ENCODE peak calls at places on chromosomes 16 and 17, in seven cellular contexts. K is activated B cell treated with CpG ODN at 0.5 μM for 24 hours; Q is left lobe of liver; T is stomach; I is LHCN-M2; G is activated CD4-positive, alpha-beta T cell treated with anti-CD3 and anti-CD28 coated beads for 36 hours; H is BE2C. L is an unnamed sample.

GRCh38 chr16:54282202-54282922 is 4.2 kb downstream of the IRX3 start:
- DNase-seq in K (no peak), Q (peak), T (peak), H (peak), I (peak), G (peak), L (peak)

GRCh38 chr17:59355695-59356323 is 24.4 kb downstream of the YPEL2 start:
- DNase-seq in H (no peak), K (no peak), Q (no peak), T (no peak), I (no peak), G (no peak), L (no peak)

GRCh38 chr17:28381141-28381825 is 9.8 kb downstream of the SARM1 start:
- DNase-seq in I (no peak), H (no peak), T (peak), K (no peak), Q (peak), G (peak), L (peak)

GRCh38 chr17:77451271-77451893 is 310.6 kb downstream of the SEC14L1 start:
- DNase-seq in G (peak), H (peak), K (peak), Q (no peak), I (peak), T (peak), L (peak)

GRCh38 chr17:57595942-57596695 is 149.0 kb downstream of the CCDC182 start:
- DNase-seq in Q (no peak), K (no peak), T (no peak), I (no peak), H (no peak), G (no peak), L (no peak)

GRCh38 chr16:71882505-71883192 is 1.3 kb downstream of the ZNF821 start:
- DNase-seq in Q (peak), I (peak), G (peak), H (peak), T (peak), K (peak), L (peak)

GRCh38 chr17:72121164-72122001 is 563 bp downstream of the SOX9 start:
- DNase-seq in K (no peak), H (peak), Q (no peak), T (peak), I (peak), G (no peak), L (peak)

GRCh38 chr17:81701288-81702071 is 1.7 kb upstream of the MRPL12 start:
- DNase-seq in Q (no peak), G (peak), T (no peak), K (no peak), H (no peak), I (no peak), L (no peak)

GRCh38 chr16:2212362-2213324 is 2.0 kb upstream of the BRICD5 start:
- DNase-seq in G (no peak), H (no peak), K (no peak), Q (no peak), I (no peak), T (peak), L (no peak)

GRCh38 chr16:68298312-68298711 is 12.4 kb downstream of the SLC7A6OS start:
- DNase-seq in Q (no peak), I (no peak), K (no peak), H (no peak), G (no peak), T (no peak), L (no peak)

GRCh38 chr17:37558299-37558698 is 50.9 kb downstream of the SYNRG start:
- DNase-seq in I (no peak), T (no peak), K (no peak), Q (no peak), G (no peak), H (no peak), L (no peak)

GRCh38 chr17:68383443-68384321 is 73.6 kb downstream of the WIPI1 start:
- DNase-seq in I (no peak), K (no peak), T (no peak), Q (peak), H (no peak), G (no peak), L (no peak)

GRCh38 chr17:47830991-47831933 is at the start of the genes LRRC46 and MRPL10:
- DNase-seq in K (peak), Q (peak), H (peak), T (peak), G (peak), I (peak), L (peak)

GRCh38 chr16:86035906-86036305 is 136.9 kb downstream of the IRF8 start:
- DNase-seq in G (no peak), Q (no peak), T (no peak), H (no peak), K (no peak), I (no peak), L (no peak)

GRCh38 chr16:59748531-59748930 is 1014.4 kb upstream of the GOT2 start:
- DNase-seq in Q (no peak), I (peak), G (no peak), H (no peak), T (no peak), K (no peak), L (no peak)

GRCh38 chr17:61159415-61159814 is 240.2 kb upstream of the TBX2 start:
- DNase-seq in H (no peak), G (no peak), K (no peak), T (no peak), Q (no peak), I (no peak), L (no peak)

GRCh38 chr16:58269526-58269925 is 25.3 kb downstream of the PRSS54 start:
- DNase-seq in G (no peak), T (no peak), Q (no peak), K (no peak), H (no peak), I (peak), L (no peak)

GRCh38 chr16:7967986-7968509 is 622.3 kb downstream of the TMEM114 start:
- DNase-seq in K (no peak), I (no peak), H (no peak), T (no peak), Q (no peak), G (no peak), L (no peak)

GRCh38 chr16:28879841-28880588 is 1.7 kb downstream of the ATP2A1 start:
- DNase-seq in K (peak), Q (peak), I (peak), H (peak), T (peak), G (peak), L (peak)

GRCh38 chr16:1005286-1005685 is 23.7 kb downstream of the SOX8 start:
- DNase-seq in G (no peak), I (no peak), T (no peak), H (no peak), K (no peak), Q (no peak), L (no peak)

GRCh38 chr16:82070656-82071369 is 35.8 kb downstream of the HSD17B2 start:
- DNase-seq in H (no peak), I (peak), G (no peak), T (no peak), K (no peak), Q (no peak), L (no peak)

GRCh38 chr17:78537217-78537860 is 39.9 kb downstream of the DNAH17 start:
- DNase-seq in G (no peak), H (no peak), I (no peak), T (no peak), K (no peak), Q (no peak), L (no peak)